ENCODE peak calls at places on chromosomes 13 and 19, in ten cellular contexts. I, F, X, R, V, U, K, Q, O and Z are unnamed samples. For H3K4me1 and H3K36me3, the result is how much of the 10 kb centered on the place peaks cover.

GRCh38 chr13:34578917-34579316 is 363.2 kb upstream of the NBEA start:
- DNase-seq in I (no peak), F (no peak), X (no peak), R (no peak), V (no peak), U (no peak), K (no peak), Q (no peak), O (no peak), Z (no peak)

GRCh38 chr13:43303040-43303729 is 279.8 kb downstream of the DNAJC15 start:
- DNase-seq in I (peak), F (peak), X (peak), R (peak), V (peak), U (no peak), K (peak), Q (no peak), O (peak), Z (peak)

GRCh38 chr13:101654916-101655315 is 202.4 kb downstream of the ITGBL1 start:
- DNase-seq in I (no peak), F (no peak), X (no peak), R (no peak), V (no peak), U (no peak), K (no peak), Q (no peak), O (no peak), Z (no peak)

GRCh38 chr13:80177327-80177726 is 163.6 kb downstream of the SPRY2 start:
- DNase-seq in I (no peak), F (no peak), X (no peak), R (no peak), V (no peak), U (no peak), K (no peak), Q (no peak), O (no peak), Z (no peak)

GRCh38 chr19:51514866-51515481 is 13.4 kb upstream of the SIGLEC12 start:
- DNase-seq in I (no peak), F (peak), X (peak), R (no peak), V (peak), U (peak), K (no peak), Q (no peak), O (no peak), Z (no peak)

GRCh38 chr13:43804461-43805070 is 17.8 kb upstream of the ENOX1 start:
- DNase-seq in I (no peak), F (peak), X (peak), R (peak), V (peak), U (no peak), K (peak), Q (no peak), O (no peak), Z (no peak)

GRCh38 chr13:45385912-45386311 is 32.3 kb downstream of the SLC25A30 start:
- DNase-seq in I (no peak), F (no peak), X (no peak), R (no peak), V (peak), U (no peak), K (no peak), Q (no peak), O (no peak), Z (no peak)

GRCh38 chr13:51501592-51502205 is 48.9 kb upstream of the INTS6 start:
- DNase-seq in I (no peak), F (no peak), X (no peak), R (no peak), V (no peak), U (no peak), K (no peak), Q (no peak), O (no peak), Z (no peak)

GRCh38 chr19:1513492-1514294 is 874 bp upstream of the ADAMTSL5 start:
- DNase-seq in I (peak), F (peak), X (peak), R (no peak), V (no peak), U (peak), K (peak), Q (no peak), O (peak), Z (peak)

GRCh38 chr19:20482721-20483120 is 82.9 kb downstream of the ZNF737 start:
- DNase-seq in I (no peak), F (no peak), X (no peak), R (no peak), V (no peak), U (peak), K (no peak), Q (no peak), O (no peak), Z (no peak)

GRCh38 chr13:113143466-113144254 is 14.8 kb upstream of the PROZ start:
- DNase-seq in I (no peak), F (peak), X (no peak), R (no peak), V (no peak), U (no peak), K (no peak), Q (no peak), O (no peak), Z (no peak)

GRCh38 chr19:50894478-50895356 is 16.5 kb downstream of the KLK4 start:
- DNase-seq in I (no peak), F (no peak), X (no peak), R (no peak), V (no peak), U (no peak), K (no peak), Q (no peak), O (no peak), Z (no peak)

GRCh38 chr13:92950771-92951170 is 275.8 kb upstream of the GPC6 start:
- DNase-seq in I (no peak), F (no peak), X (no peak), R (no peak), V (no peak), U (no peak), K (no peak), Q (no peak), O (no peak), Z (no peak)

GRCh38 chr19:16206046-16206605 is 8.4 kb downstream of the AP1M1 start:
- DNase-seq in I (no peak), F (peak), X (no peak), R (no peak), V (no peak), U (no peak), K (no peak), Q (no peak), O (no peak), Z (no peak)

GRCh38 chr13:44758595-44759221 is 182.6 kb upstream of the TSC22D1 start:
- DNase-seq in I (peak), F (peak), X (no peak), R (no peak), V (peak), U (no peak), K (peak), Q (no peak), O (no peak), Z (no peak)

GRCh38 chr13:33610471-33611015 is 207.4 kb upstream of the RFC3 start:
- DNase-seq in I (no peak), F (peak), X (peak), R (peak), V (peak), U (peak), K (peak), Q (no peak), O (peak), Z (no peak)

GRCh38 chr19:5827342-5827890 is 12.1 kb downstream of the FUT6 start:
- DNase-seq in I (no peak), F (peak), X (peak), R (no peak), V (no peak), U (no peak), K (no peak), Q (no peak), O (no peak), Z (no peak)

DNA sequence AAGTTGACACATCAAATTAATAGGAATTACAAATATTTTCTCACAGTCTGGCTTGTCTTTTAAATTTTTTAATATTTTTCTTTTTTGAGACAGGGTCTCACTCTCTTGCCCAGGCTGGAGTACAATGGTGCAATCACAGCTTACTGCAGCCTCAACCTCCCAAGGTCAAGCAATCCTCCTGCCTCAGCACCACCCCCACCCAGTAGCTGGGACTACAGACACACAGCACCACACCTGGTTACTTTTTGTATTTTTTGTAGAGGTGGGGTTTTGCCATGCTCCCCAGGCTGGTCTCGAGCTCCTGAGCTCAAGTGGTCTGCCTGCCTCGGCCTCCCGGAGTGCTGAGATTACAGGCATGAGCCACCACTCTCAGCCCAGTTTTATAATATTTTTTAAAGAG is 72.0 kb downstream of the SPATA13 start:
- DNase-seq in I (no peak), F (no peak), X (no peak), R (no peak), V (no peak), U (no peak), K (no peak), Q (no peak), O (no peak), Z (no peak)
- TF ChIP-seq CTCF in I (peak), F (no peak), X (no peak), R (no peak), V (no peak), U (no peak), K (no peak), Q (no peak), O (no peak), Z (no peak)

DNA sequence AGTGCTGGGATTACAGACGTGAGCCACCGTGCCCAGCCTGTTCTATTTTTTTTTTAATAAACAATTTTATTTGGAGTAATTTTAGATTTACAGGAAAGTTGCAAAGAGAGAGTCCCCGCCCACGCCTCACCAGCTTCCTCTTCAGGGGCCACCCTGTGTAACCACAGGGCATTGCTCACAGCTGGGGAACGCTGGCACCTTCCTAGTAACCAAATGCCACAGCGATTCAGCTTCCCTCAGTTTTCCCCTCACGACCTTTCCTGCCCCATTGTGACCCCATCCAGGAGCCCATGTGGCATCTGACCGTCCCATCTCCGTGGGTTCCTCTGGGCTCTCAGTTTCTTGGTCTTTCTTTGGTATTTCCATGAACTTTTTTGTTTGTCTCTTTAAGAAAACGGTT is 83.9 kb downstream of the GNG7 start:
- DNase-seq in I (no peak), F (peak), X (peak), R (peak), V (no peak), U (peak), K (peak), Q (no peak), O (peak), Z (peak)
- H3K4me1 ChIP-seq in I (under half), F (under half), X (under half), R (under half), V (half or more), U (half or more), K (under half), Q (under half), O (under half), Z (under half)

DNA sequence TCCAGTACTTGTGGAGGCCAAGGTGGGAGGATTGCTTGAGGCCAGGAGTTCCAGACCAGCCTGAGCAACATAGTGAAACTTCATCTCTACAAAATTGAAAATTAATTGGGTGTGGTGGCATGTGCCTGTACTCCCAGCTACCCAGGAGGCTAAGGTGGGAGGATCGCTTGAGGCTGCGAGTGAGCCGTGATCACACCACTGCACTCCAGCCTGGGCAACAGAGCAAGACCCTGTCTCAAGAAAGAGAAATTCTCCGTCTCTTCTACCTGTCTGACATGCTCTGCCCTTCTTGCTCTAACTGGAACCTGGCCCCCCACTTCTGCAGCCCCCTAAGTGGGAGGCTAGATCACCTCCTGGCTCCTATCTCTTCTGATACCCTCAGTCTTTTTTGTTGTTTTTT is 7.4 kb downstream of the EIF3K start:
- DNase-seq in I (no peak), F (no peak), X (no peak), R (no peak), V (no peak), U (no peak), K (no peak), Q (no peak), O (no peak), Z (no peak)
- H3K36me3 ChIP-seq in I (under half), F (half or more), X (under half), R (half or more), V (under half), U (half or more), K (under half), Q (half or more), O (under half), Z (under half)

GRCh38 chr19:45862564-45863334 is at the start of gene SYMPK:
- DNase-seq in I (peak), F (peak), X (peak), R (peak), V (peak), U (peak), K (peak), Q (peak), O (peak), Z (peak)
- TF ChIP-seq CTCF in I (no peak), F (no peak), X (peak), R (no peak), V (peak), U (no peak), K (no peak), Q (no peak), O (no peak), Z (peak)

DNA sequence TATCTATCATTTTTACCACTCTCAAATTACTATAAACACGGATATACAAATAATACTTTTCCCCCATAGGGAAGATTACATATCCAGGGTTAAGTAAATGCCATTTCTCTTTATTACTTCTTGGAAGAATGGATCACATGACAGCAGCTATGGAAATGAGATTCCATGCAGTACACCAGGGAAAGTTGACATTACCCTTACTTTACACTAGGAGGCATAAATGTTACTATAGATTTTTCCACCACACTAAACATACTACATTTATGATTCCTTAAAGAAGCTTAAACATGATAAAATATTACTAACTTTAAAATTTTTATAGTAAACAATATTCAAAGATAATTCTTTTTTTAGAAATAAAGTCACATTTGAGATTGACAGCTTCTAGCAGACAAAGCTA is 611.4 kb downstream of the PCDH9 start:
- DNase-seq in I (no peak), F (peak), X (no peak), R (no peak), V (peak), U (no peak), K (no peak), Q (no peak), O (no peak), Z (no peak)
- H3K4me1 ChIP-seq in I (under half), F (under half), X (under half), R (under half), V (under half), U (under half), K (under half), Q (under half), O (under half), Z (under half)